ENCODE peak calls at places on chromosomes 13 and 19, in five cellular contexts. E, K, L, F and H are unnamed samples.

GRCh38 chr19:46019270-46019669 is 3.6 kb downstream of the PGLYRP1 start:
- DNase-seq in F (no peak), E (no peak), L (no peak), K (no peak), H (no peak)

GRCh38 chr19:29524201-29524911 is 1.4 kb upstream of the VSTM2B start:
- DNase-seq in F (no peak), K (peak), L (no peak), E (no peak), H (no peak)

GRCh38 chr19:33124207-33125098 is 7.5 kb upstream of the WDR88 start:
- DNase-seq in F (no peak), K (no peak), E (no peak), L (no peak), H (peak)

GRCh38 chr19:42553292-42554045 is 25.2 kb upstream of the CEACAM1 start:
- DNase-seq in F (no peak), L (no peak), E (peak), K (no peak), H (no peak)

GRCh38 chr19:4538601-4538954 is 1.3 kb downstream of the LRG1 start:
- DNase-seq in E (no peak), L (no peak), K (no peak), F (no peak), H (no peak)

GRCh38 chr19:10420444-10421239 is at the start of gene PDE4A:
- DNase-seq in F (no peak), K (peak), L (peak), E (no peak), H (peak)

GRCh38 chr19:12778020-12778904 is 2.9 kb upstream of the HOOK2 start:
- DNase-seq in L (peak), F (peak), K (peak), E (no peak), H (no peak)

GRCh38 chr19:40677156-40677555 is 13.3 kb downstream of the NUMBL start:
- DNase-seq in F (no peak), L (no peak), K (no peak), E (no peak), H (no peak)

GRCh38 chr13:99969934-99970760 is 1.4 kb downstream of the ZIC5 start:
- DNase-seq in L (no peak), K (no peak), F (no peak), E (no peak), H (peak)

GRCh38 chr13:107124129-107124718 is 556.3 kb upstream of the ARGLU1 start:
- DNase-seq in E (no peak), F (no peak), K (no peak), L (peak), H (no peak)

GRCh38 chr19:38319421-38320258 is at the start of gene KCNK6:
- DNase-seq in L (peak), E (no peak), F (peak), K (peak), H (peak)

GRCh38 chr19:38320969-38321339 is 1.3 kb downstream of the KCNK6 start:
- DNase-seq in F (no peak), K (no peak), L (no peak), E (no peak), H (no peak)

GRCh38 chr19:38317104-38317612 is 1.4 kb upstream of the YIF1B start:
- DNase-seq in F (peak), E (no peak), K (no peak), L (no peak), H (no peak)

GRCh38 chr19:38316477-38317067 is 825 bp upstream of the YIF1B start:
- DNase-seq in L (no peak), F (no peak), K (no peak), E (no peak), H (no peak)

DNA sequence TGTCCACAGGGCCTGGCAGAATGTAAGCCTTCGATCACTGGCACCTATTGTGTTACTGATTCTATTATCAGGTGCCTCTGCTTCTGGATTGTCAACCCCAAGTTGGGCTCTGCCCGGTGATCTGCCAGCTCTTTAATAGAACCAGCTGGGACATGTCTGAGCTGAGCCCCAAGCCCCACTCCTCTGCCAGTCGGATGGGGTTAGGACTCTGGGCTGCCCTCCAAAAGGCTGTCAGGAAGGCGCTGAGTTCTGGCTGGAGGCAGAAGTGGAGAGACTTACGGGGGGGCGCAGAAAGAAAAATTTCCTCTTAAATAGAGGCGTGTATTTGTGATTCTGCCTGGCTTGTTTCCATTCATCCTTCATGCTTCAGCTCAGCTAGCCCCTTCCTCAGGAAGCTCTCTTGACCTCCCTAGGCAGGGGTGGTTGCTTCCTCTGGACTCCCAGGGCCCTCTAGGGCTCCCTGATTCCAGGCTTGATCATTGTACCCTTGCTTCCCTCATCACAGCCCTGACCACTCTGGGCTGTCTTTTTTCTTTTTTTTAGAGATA is 976 bp upstream of the KCNK6 start:
- DNase-seq in E (no peak), F (no peak), K (no peak), L (no peak), H (no peak)
- H3K4me3 ChIP-seq in E (no peak), F (peak), K (no peak), L (no peak), H (no peak)

DNA sequence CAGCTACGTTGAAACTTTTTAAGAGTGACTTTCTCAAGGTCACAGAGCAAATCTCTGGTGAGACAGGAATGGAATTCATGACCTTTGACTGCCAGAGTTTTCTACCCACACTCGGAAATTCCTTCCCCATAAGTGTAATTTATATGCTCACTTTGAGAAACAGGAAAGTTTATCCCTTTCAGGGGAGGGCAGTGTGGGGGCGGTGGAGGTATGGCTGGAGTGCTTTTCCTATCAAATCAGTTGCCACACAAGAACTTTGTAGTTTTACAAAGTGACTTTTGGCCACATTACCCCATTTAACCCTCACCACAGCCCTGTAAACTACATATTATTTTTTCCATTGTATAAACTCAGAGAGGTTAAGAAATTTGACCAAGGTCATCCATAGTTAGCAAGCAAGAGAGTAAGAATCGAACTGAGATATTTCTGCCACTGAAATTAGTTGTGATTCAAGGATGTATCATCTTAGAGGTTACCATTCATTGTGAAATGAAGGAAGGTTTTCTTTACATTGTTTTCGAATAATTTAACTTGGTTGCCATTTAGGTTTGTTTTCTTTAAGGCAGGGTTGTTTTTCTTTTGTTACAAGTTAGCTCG is 5.9 kb downstream of the KLF12 start:
- DNase-seq in L (no peak), E (peak), F (no peak), K (no peak), H (no peak)
- H3K4me3 ChIP-seq in L (peak), E (no peak), F (no peak), K (no peak), H (no peak)

GRCh38 chr13:94129490-94129894 is 350.0 kb downstream of the DCT start:
- DNase-seq in K (no peak), E (no peak), F (no peak), L (no peak), H (no peak)
- H3K4me3 ChIP-seq in K (no peak), E (no peak), F (no peak), L (no peak), H (no peak)

GRCh38 chr13:45143346-45143751 is 23.0 kb downstream of the GTF2F2 start:
- DNase-seq in F (no peak), L (no peak), E (peak), K (no peak), H (no peak)
- H3K4me3 ChIP-seq in F (no peak), L (no peak), E (no peak), K (no peak), H (no peak)

GRCh38 chr19:14916848-14917247 is 24.4 kb upstream of the OR7C2 start:
- DNase-seq in E (no peak), L (peak), F (no peak), K (no peak), H (peak)
- H3K4me3 ChIP-seq in E (no peak), L (no peak), F (no peak), K (no peak), H (no peak)

DNA sequence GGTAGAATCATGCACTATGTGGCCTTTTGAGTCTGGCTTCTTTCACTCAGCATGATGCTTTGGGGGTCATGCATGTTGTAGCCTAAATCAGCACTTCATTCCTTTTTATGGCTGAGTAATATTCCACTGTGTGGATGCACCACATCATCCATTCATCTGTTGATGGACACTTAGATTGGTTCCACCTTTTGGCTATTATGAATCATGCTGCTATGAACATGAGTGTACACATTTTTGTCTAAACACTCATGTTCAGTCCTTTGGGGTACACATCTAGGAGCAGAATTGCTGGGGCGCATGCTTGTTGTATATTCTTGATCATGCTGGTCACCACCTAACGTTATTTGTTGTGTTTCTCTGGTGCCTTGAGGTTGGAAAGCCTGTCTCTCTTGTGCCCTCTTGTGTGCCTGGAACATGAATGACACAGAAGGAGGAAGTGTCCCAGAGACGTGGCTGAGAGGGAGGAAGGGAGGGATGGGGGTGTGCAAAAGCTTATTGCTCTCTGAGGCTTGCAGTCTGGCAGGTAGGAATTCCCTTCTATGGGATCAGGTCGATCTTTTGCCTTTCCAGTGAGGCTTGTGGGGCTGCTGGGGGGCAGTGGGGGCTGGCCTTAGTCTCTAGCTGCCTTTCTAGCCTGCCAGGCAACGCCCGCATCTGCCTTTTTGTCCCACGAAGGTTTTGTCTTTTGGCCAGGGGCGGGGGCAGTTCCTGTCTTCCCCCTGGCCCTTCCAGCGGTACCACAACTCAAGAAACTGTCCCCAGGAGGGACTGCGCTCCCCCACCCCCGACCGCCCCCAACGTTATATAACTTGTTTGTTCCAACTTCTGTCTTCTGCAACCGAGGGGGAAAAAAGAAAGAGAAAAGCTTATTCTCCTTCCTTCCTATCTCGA is 7.6 kb downstream of the KLHL26 start:
- DNase-seq in F (no peak), L (peak), K (no peak), E (no peak), H (no peak)
- H3K4me3 ChIP-seq in F (no peak), L (no peak), K (no peak), E (no peak), H (no peak)

DNA sequence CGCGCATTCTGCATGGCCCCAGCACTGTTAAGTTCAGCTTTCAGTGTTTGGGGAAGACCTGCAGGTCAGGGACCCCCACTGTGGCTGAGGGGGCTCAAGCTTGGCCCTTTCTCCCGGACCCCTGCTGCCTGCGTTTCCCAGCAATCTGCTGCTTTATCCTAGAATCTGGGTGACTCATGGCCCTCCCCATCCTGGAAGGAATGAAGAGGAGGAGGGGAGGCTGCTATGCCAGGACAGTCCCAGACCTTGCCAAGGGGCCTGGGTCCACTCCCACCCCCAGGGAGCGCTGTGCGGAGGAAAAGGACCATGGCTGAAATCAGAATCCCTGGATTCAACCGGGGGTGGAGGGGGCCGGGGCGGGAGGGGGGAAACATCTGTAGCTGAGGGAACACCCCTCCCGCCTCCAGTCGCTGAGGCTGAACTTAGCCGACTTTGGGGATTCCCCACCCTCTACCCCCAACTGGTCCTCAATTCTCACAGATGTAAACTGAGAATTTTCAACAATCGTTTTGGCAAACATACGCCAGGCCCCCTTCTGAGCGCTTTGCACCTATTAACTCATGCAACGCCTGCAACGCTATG is 20.6 kb downstream of the ZNF114 start:
- DNase-seq in K (no peak), L (no peak), E (no peak), F (no peak), H (no peak)
- H3K4me3 ChIP-seq in K (peak), L (no peak), E (peak), F (peak), H (no peak)

GRCh38 chr13:41008349-41008980 is 10.7 kb downstream of the ELF1 start:
- DNase-seq in E (peak), L (no peak), F (no peak), K (no peak), H (no peak)
- H3K4me3 ChIP-seq in E (no peak), L (peak), F (no peak), K (no peak), H (peak)